ENCODE peak calls at places on chromosomes 2 and 18, in eight cellular contexts. H, L, W, M, O, X, F and Y are unnamed samples.

GRCh38 chr2:168470880-168471475 is 14.9 kb downstream of the CERS6 start:
- DNase-seq in L (no peak), X (no peak), H (no peak), F (no peak), O (no peak), M (no peak), W (no peak), Y (no peak)

GRCh38 chr2:125095826-125096225 is 1070.7 kb downstream of the CNTNAP5 start:
- DNase-seq in O (no peak), H (no peak), F (no peak), L (peak), X (no peak), W (no peak), M (no peak), Y (peak)

GRCh38 chr2:229910832-229911412 is 10.9 kb downstream of the TRIP12 start:
- DNase-seq in M (no peak), X (no peak), L (peak), H (no peak), W (no peak), O (no peak), F (peak), Y (no peak)

GRCh38 chr2:204541637-204542036 is 3.6 kb upstream of the PARD3B start:
- DNase-seq in X (no peak), M (no peak), H (no peak), L (no peak), F (no peak), W (no peak), O (no peak), Y (no peak)

GRCh38 chr2:164719996-164720941 is 99.0 kb upstream of the GRB14 start:
- DNase-seq in M (no peak), L (no peak), H (no peak), X (no peak), W (no peak), F (no peak), O (peak), Y (no peak)

GRCh38 chr18:31199190-31199769 is 36.6 kb upstream of the DSC1 start:
- DNase-seq in H (no peak), O (no peak), X (no peak), L (no peak), M (no peak), F (no peak), W (no peak), Y (no peak)

GRCh38 chr18:34729264-34729663 is 19.2 kb downstream of the DTNA start:
- DNase-seq in F (no peak), H (no peak), W (no peak), M (no peak), L (peak), X (peak), O (peak), Y (no peak)

GRCh38 chr2:142869461-142870106 is 7.9 kb upstream of the KYNU start:
- DNase-seq in M (no peak), F (no peak), O (no peak), X (no peak), W (no peak), H (no peak), L (no peak), Y (no peak)

GRCh38 chr2:238069877-238070276 is 9.1 kb downstream of the SCLY start:
- DNase-seq in O (no peak), H (no peak), L (no peak), M (no peak), F (no peak), W (no peak), X (no peak), Y (no peak)

GRCh38 chr2:165293439-165294420 is 54.5 kb downstream of the SCN2A start:
- DNase-seq in W (peak), H (peak), M (no peak), X (peak), L (peak), F (peak), O (peak), Y (peak)

GRCh38 chr2:188065386-188065785 is 226.3 kb upstream of the GULP1 start:
- DNase-seq in F (no peak), H (no peak), O (no peak), W (no peak), X (no peak), L (no peak), M (no peak), Y (no peak)

GRCh38 chr2:160097329-160097728 is 34.9 kb upstream of the PLA2R1 start:
- DNase-seq in O (no peak), F (no peak), W (no peak), X (no peak), H (no peak), L (peak), M (no peak), Y (no peak)

GRCh38 chr18:2312440-2312839 is 258.9 kb downstream of the METTL4 start:
- DNase-seq in X (no peak), H (no peak), M (no peak), W (no peak), L (no peak), O (no peak), F (no peak), Y (no peak)

GRCh38 chr2:126715111-126715510 is 59.2 kb downstream of the GYPC start:
- DNase-seq in M (no peak), L (no peak), X (no peak), F (no peak), H (no peak), W (no peak), O (no peak), Y (no peak)

GRCh38 chr2:157628532-157629415 is at the start of gene ACVR1C:
- DNase-seq in X (peak), M (peak), H (no peak), O (peak), L (peak), W (peak), F (peak), Y (no peak)

GRCh38 chr2:219270055-219270372 is 9.2 kb upstream of the DNAJB2 start:
- DNase-seq in L (no peak), F (no peak), H (no peak), M (no peak), X (no peak), O (no peak), W (no peak), Y (no peak)

GRCh38 chr18:55360061-55360460 is 227.9 kb downstream of the TCF4 start:
- DNase-seq in H (no peak), W (no peak), F (no peak), M (no peak), O (no peak), X (no peak), L (no peak), Y (no peak)

GRCh38 chr2:230668184-230668938 is 44.3 kb upstream of the CAB39 start:
- DNase-seq in W (peak), L (peak), H (no peak), X (no peak), M (no peak), F (no peak), O (peak), Y (no peak)

GRCh38 chr2:171403181-171403580 is 30.6 kb downstream of the METTL8 start:
- DNase-seq in W (no peak), O (no peak), X (no peak), H (no peak), M (no peak), F (no peak), L (peak), Y (no peak)

GRCh38 chr2:128505150-128505490 is 186.5 kb upstream of the HS6ST1 start:
- DNase-seq in H (no peak), L (no peak), M (no peak), O (no peak), X (no peak), W (no peak), F (no peak), Y (no peak)